ENCODE peak calls at places on chromosomes 1 and 21, in five cellular contexts. C is hepatocyte, H is right cardiac atrium, P is cardiac muscle cell, Y is colonic mucosa. G is an unnamed sample.

GRCh38 chr1:96306809-96307208 is 414.8 kb upstream of the PTBP2 start:
- DNase-seq in C (no peak), H (no peak), P (no peak), Y (no peak), G (no peak)

GRCh38 chr1:8395433-8395866 is 77.5 kb downstream of the SLC45A1 start:
- DNase-seq in C (no peak), H (no peak), P (no peak), Y (no peak), G (no peak)

GRCh38 chr1:201556841-201557571 is 18.1 kb downstream of the NAV1 start:
- DNase-seq in C (no peak), H (no peak), P (no peak), Y (no peak), G (no peak)

GRCh38 chr1:27567931-27568246 is 36.1 kb downstream of the AHDC1 start:
- DNase-seq in C (peak; percentile 13), H (no peak), P (no peak), Y (no peak), G (no peak)

GRCh38 chr21:44602474-44602871 is 2.1 kb downstream of the KRTAP10-7 start:
- DNase-seq in C (no peak), H (no peak), P (no peak), Y (no peak), G (no peak)

GRCh38 chr1:112840631-112841624 is 115.1 kb downstream of the SLC16A1 start:
- DNase-seq in C (no peak), H (no peak), P (peak; percentile 62), Y (no peak), G (no peak)

GRCh38 chr1:94646786-94647555 is 105.4 kb upstream of the F3 start:
- DNase-seq in C (no peak), H (no peak), P (no peak), Y (no peak), G (no peak)

GRCh38 chr1:248842781-248843331 is 4.8 kb downstream of the ZNF672 start:
- DNase-seq in C (no peak), H (no peak), P (no peak), Y (no peak), G (no peak)

GRCh38 chr1:48876221-48876785 is 99.6 kb upstream of the BEND5 start:
- DNase-seq in C (peak; percentile 11), H (no peak), P (no peak), Y (no peak), G (no peak)

GRCh38 chr1:2097386-2098300 is 47.4 kb downstream of the PRKCZ start:
- DNase-seq in C (peak; percentile 67), H (peak; percentile 40), P (no peak), Y (no peak), G (no peak)

GRCh38 chr1:28893403-28894102 is 20.8 kb upstream of the EPB41 start:
- DNase-seq in C (no peak), H (no peak), P (no peak), Y (no peak), G (no peak)

GRCh38 chr21:39006653-39007417 is 176.4 kb downstream of the PSMG1 start:
- DNase-seq in C (no peak), H (peak; percentile 92), P (no peak), Y (peak; percentile 83), G (no peak)

GRCh38 chr1:236844499-236845271 is 49.6 kb downstream of the MTR start:
- DNase-seq in C (peak; percentile 37), H (no peak), P (peak; percentile 72), Y (no peak), G (no peak)

GRCh38 chr21:35974801-35975200 is 85.5 kb downstream of the SETD4 start:
- DNase-seq in C (no peak), H (no peak), P (no peak), Y (no peak), G (no peak)

GRCh38 chr1:93124556-93125368 is 45.7 kb downstream of the MTF2 start:
- DNase-seq in C (no peak), H (no peak), P (no peak), Y (no peak), G (no peak)

GRCh38 chr1:1630965-1631792 is 794 bp upstream of the MMP23B start:
- DNase-seq in C (peak; percentile 65), H (peak; percentile 93), P (peak; percentile 15), Y (peak; percentile 66), G (no peak)

GRCh38 chr1:232962761-232963357 is 12.4 kb downstream of the NTPCR start:
- DNase-seq in C (no peak), H (no peak), P (no peak), Y (no peak), G (no peak)

GRCh38 chr1:173269490-173270230 is 62.5 kb upstream of the TNFSF4 start:
- DNase-seq in C (no peak), H (no peak), P (no peak), Y (no peak), G (no peak)

DNA sequence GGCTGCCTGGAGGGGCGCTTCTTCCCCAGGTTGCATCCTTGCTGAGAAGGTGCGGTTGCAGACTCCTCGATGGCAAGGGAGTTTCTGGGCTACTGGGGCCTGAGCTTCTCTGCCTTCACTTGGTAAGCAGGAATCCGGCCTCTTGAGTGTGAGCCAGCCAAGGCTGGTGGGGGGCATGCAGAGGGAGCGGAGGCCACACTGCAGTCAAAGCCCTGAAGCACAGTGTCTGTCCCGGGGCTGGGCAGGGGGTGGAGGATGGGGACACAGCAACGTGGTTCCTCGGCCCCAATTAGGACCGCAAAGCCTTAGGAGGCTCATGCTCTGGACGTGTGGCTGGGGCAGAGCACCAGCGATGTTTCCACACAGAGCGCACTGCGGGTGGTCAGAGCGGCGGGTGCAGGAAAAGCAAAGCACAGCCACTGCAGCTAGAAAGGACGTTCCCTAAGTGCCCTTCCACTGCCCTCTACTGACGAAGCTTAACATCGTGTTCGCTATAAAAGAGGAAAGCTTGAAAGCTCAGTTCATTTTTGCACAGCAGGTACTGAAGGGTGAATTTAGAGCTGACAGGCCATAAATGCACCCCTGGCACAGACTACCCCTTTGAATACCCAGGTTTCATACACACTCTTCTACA is 60.7 kb upstream of the COG2 start:
- DNase-seq in C (no peak), H (no peak), P (no peak), Y (no peak), G (no peak)
- H3K27me3 ChIP-seq in C (no peaks in the 10 kb centered on the region), H (no peaks in the 10 kb centered on the region), P (no peaks in the 10 kb centered on the region), Y (no peaks in the 10 kb centered on the region), G (no peaks in the 10 kb centered on the region)

GRCh38 chr21:15122241-15122640 is 57.4 kb upstream of the NRIP1 start:
- DNase-seq in C (peak; percentile 22), H (no peak), P (no peak), Y (no peak), G (no peak)
- H3K27ac ChIP-seq in C (peak overlapping the region; percentile 67), H (no peak overlapping the region), P (no peak overlapping the region), Y (no peak overlapping the region), G (no peak overlapping the region)

GRCh38 chr1:212514056-212514614 is 81.4 kb downstream of the NENF start:
- DNase-seq in C (no peak), H (peak; percentile 69), P (no peak), Y (peak; percentile 85), G (no peak)
- H3K4me3 ChIP-seq in C (no peak overlapping the region), H (peak overlapping the region; percentile 13), P (no peak overlapping the region), Y (no peak overlapping the region), G (no peak overlapping the region)

GRCh38 chr1:214192825-214193643 is 87.9 kb upstream of the SMYD2 start:
- DNase-seq in C (no peak), H (no peak), P (no peak), Y (no peak), G (no peak)
- H3K27me3 ChIP-seq in C (peaks cover 21% of the 10 kb centered on the region), H (no peaks in the 10 kb centered on the region), P (peaks cover 13% of the 10 kb centered on the region), Y (peaks cover 4% of the 10 kb centered on the region), G (peaks cover 4% of the 10 kb centered on the region)

G was measured in naive thymus-derived CD4-positive, alpha-beta T cell.